ENCODE peak calls at places on chromosome 6, in five cellular contexts. Y is GM04504; K is GM12892; U is pancreas; T is activated naive CD4-positive, alpha-beta T cell treated with anti-CD3 and anti-CD28 coated beads, Interleukin-2, amount 50 U/mL, for 16 hours. A is an unnamed sample.

GRCh38 chr6:133245033-133245903 is 4.1 kb downstream of the EYA4 start:
- DNase-seq in Y (no peak), U (no peak), K (no peak), T (no peak), A (no peak)

GRCh38 chr6:106134906-106135634 is 48.9 kb downstream of the PRDM1 start:
- DNase-seq in K (no peak), T (no peak), U (no peak), Y (peak; percentile 66), A (no peak)

GRCh38 chr6:37020426-37021211 is 15.2 kb downstream of the FGD2 start:
- DNase-seq in T (no peak), U (peak; percentile 75), Y (no peak), K (no peak), A (no peak)

GRCh38 chr6:119479860-119480655 is 130.5 kb upstream of the MAN1A1 start:
- DNase-seq in K (no peak), U (no peak), Y (no peak), T (no peak), A (no peak)

GRCh38 chr6:31940256-31940664 is 5.6 kb upstream of the CFB start:
- DNase-seq in K (no peak), T (no peak), Y (no peak), U (no peak), A (no peak)

GRCh38 chr6:166952122-166952521 is 4.2 kb downstream of the RNASET2 start:
- DNase-seq in K (no peak), Y (no peak), U (no peak), T (peak; percentile 39), A (no peak)

GRCh38 chr6:36319436-36319762 is 17.3 kb downstream of the BNIP5 start:
- DNase-seq in K (no peak), U (no peak), Y (no peak), T (no peak), A (no peak)

GRCh38 chr6:163707385-163708355 is 293.2 kb downstream of the QKI start:
- DNase-seq in Y (no peak), K (no peak), T (no peak), U (no peak), A (no peak)

GRCh38 chr6:116514103-116514502 is 2.7 kb downstream of the CALHM5 start:
- DNase-seq in T (no peak), Y (no peak), U (no peak), K (no peak), A (no peak)

GRCh38 chr6:54846857-54847721 is 518 bp downstream of the FAM83B start:
- DNase-seq in Y (no peak), K (no peak), U (peak; percentile 8), T (no peak), A (no peak)

GRCh38 chr6:21199246-21199645 is 394.3 kb upstream of the SOX4 start:
- DNase-seq in K (no peak), T (no peak), Y (no peak), U (no peak), A (no peak)

GRCh38 chr6:167957626-167958025 is 39.8 kb upstream of the KIF25 start:
- DNase-seq in T (no peak), U (no peak), K (no peak), Y (no peak), A (no peak)

A was measured in GM19239.